ENCODE peak calls at places on chromosomes 4 and X, in four cellular contexts. M, H, G and D are unnamed samples.

GRCh38 chr4:144646523-144647094 is 653 bp downstream of the HHIP start:
- DNase-seq in H (no peak), M (no peak), G (peak; percentile 59), D (no peak)

GRCh38 chr4:114479595-114479994 is 119.0 kb upstream of the UGT8 start:
- DNase-seq in G (no peak), H (no peak), M (no peak), D (no peak)

GRCh38 chr4:92299152-92299551 is 4.6 kb upstream of the GRID2 start:
- DNase-seq in H (no peak), G (peak; percentile 59), M (no peak), D (no peak)

GRCh38 chr4:102781570-102781969 is 20.8 kb upstream of the MANBA start:
- DNase-seq in G (no peak), H (no peak), M (no peak), D (no peak)

GRCh38 chr4:180870623-180871022 is 1372.6 kb upstream of the TENM3 start:
- DNase-seq in H (no peak), G (no peak), M (no peak), D (no peak)

GRCh38 chrX:2696698-2697215 is 5.7 kb downstream of the CD99 start:
- DNase-seq in H (no peak), G (peak; percentile 62), M (no peak), D (peak; percentile 79)

GRCh38 chr4:10104991-10105276 is 11.7 kb downstream of the WDR1 start:
- DNase-seq in H (no peak), M (no peak), G (no peak), D (no peak)

GRCh38 chr4:85722401-85722800 is 247.5 kb downstream of the ARHGAP24 start:
- DNase-seq in H (no peak), G (no peak), M (no peak), D (no peak)

GRCh38 chrX:12955882-12956703 is 18.8 kb upstream of the TMSB4X start:
- DNase-seq in G (peak; percentile 92), M (peak; percentile 46), H (peak; percentile 78), D (peak; percentile 58)

GRCh38 chrX:107676559-107677378 is 48.5 kb downstream of the PRPS1 start:
- DNase-seq in H (peak; percentile 89), M (peak; percentile 78), G (peak; percentile 94), D (peak; percentile 73)

GRCh38 chr4:87038837-87039715 is 104.3 kb downstream of the AFF1 start:
- DNase-seq in H (no peak), M (no peak), G (peak; percentile 73), D (peak; percentile 86)

GRCh38 chrX:292900-293897 is 12.0 kb downstream of the PLCXD1 start:
- DNase-seq in H (peak; percentile 37), G (no peak), M (no peak), D (no peak)

GRCh38 chrX:130896026-130896425 is 7.0 kb downstream of the ENOX2 start:
- DNase-seq in G (no peak), H (no peak), M (no peak), D (no peak)

GRCh38 chrX:123223859-123224258 is 39.8 kb downstream of the GRIA3 start:
- DNase-seq in M (no peak), G (no peak), H (no peak), D (no peak)

GRCh38 chr4:155473420-155474095 is 96.8 kb upstream of the MAP9 start:
- DNase-seq in H (no peak), G (peak; percentile 13), M (no peak), D (no peak)

GRCh38 chr4:104727643-104728042 is 232.9 kb upstream of the CXXC4 start:
- DNase-seq in G (no peak), H (no peak), M (no peak), D (no peak)

GRCh38 chrX:50168305-50168704 is 32.5 kb downstream of the AKAP4 start:
- DNase-seq in M (no peak), H (no peak), G (no peak), D (no peak)

GRCh38 chrX:49001521-49002090 is 458 bp downstream of the GRIPAP1 start:
- DNase-seq in H (peak; percentile 50), M (peak; percentile 7), G (peak; percentile 35), D (peak; percentile 17)

DNA sequence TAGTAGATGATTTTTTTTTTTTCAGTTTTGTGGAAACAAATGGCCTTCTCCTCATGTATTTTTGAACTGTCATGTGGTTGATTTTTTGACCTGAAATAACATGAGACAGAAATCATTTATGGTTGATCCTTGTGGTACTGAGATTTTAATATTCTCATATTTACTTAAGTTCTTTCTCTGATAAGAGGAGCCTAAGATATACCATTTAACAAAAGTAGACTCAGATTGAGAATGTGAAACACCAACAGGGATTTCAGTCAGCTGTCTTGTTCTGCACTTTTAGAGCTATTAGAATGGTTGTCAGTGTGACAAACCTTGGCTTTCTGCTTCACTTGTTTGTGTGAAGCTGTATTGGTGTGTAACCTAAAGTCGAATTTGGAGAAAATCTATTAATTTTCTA is 575.7 kb downstream of the SPOCK3 start:
- DNase-seq in G (no peak), H (no peak), M (no peak), D (no peak)
- H3K36me3 ChIP-seq in G (no peaks in the 10 kb centered on the region), H (no peaks in the 10 kb centered on the region), M (no peaks in the 10 kb centered on the region), D (no peaks in the 10 kb centered on the region)

DNA sequence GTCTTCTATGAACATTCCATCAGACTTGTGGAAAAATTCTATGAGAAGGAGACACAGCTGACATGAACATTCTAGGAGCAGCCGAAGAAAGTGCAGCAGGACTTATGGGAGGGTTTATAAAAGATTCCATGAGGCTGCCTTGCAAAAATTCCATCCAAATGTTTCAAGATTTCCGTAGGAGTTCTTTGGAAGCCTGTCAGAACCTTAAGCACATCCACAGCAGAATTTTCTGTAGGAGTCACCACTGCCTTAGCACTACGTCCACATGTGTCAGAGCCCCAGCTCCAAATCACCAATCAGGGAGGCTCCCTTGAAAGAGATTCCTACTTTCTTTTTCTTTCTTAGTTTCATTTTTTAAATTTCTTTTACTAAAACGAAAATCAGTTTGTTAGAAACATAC is 66.9 kb upstream of the MSX1 start:
- DNase-seq in G (peak; percentile 65), M (no peak), H (no peak), D (peak; percentile 9)
- H3K9me3 ChIP-seq in G (peaks cover 13% of the 10 kb centered on the region), M (peaks cover 3% of the 10 kb centered on the region), H (peaks cover 12% of the 10 kb centered on the region), D (peaks cover 4% of the 10 kb centered on the region)

GRCh38 chr4:147772056-147772455 is 40.2 kb downstream of the ARHGAP10 start:
- DNase-seq in H (no peak), G (no peak), M (no peak), D (no peak)
- H3K4me3 ChIP-seq in H (no peak overlapping the region), G (peak overlapping the region; percentile 40), M (no peak overlapping the region), D (no peak overlapping the region)

DNA sequence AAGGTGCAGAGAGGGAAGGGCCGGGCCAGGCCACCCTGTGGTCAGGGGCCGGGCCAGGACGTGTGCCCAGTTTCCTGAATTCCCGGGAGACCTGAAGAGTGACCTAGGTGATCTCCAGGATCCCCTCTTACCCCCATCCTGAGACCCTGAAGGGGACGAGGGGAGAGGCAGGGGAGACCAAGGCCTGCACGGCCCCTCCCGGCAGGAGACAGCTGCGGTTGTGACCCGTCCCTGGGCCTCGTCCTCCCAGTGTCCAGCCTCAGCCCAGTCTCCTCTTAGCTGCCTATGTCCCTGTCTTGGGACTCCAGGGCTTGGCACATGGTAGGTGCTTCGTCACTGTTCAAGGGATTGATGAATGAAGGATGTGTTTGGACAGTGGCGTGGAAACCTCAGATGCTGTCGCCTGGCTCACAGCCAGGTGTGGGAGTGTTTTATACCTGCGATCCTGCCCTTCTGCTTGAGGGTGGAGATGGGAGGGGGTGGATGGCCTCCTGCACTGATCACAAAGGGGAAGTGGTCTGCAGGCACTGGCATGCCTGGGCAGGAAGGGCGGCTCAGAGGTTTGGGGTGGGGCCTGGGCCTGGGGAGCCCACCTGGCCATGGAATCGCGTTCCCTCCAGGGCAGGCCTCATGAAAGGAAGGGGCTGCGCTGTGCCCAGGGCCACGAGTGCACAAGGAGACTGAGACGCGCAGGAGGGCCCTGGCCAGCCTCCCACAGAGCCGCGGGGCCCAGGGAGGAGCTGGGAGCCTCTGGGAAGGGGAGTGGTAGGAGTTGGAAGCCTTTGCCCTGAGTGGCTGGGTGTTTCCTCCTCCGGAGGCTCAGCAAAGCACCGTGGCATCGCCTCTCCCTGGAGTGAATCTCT is 6.9 kb downstream of the SH3TC1 start:
- DNase-seq in M (no peak), G (no peak), H (no peak), D (no peak)
- H3K36me3 ChIP-seq in M (no peaks in the 10 kb centered on the region), G (no peaks in the 10 kb centered on the region), H (no peaks in the 10 kb centered on the region), D (no peaks in the 10 kb centered on the region)

GRCh38 chr4:170687751-170688150 is 598.0 kb upstream of the AADAT start:
- DNase-seq in H (no peak), G (no peak), M (no peak), D (no peak)
- H3K9me3 ChIP-seq in H (no peaks in the 10 kb centered on the region), G (no peaks in the 10 kb centered on the region), M (no peaks in the 10 kb centered on the region), D (no peaks in the 10 kb centered on the region)

GRCh38 chr4:57104706-57105560 is 5.3 kb downstream of the IGFBP7 start:
- DNase-seq in M (no peak), H (no peak), G (peak; percentile 47), D (no peak)
- H3K4me3 ChIP-seq in M (no peak overlapping the region), H (no peak overlapping the region), G (no peak overlapping the region), D (no peak overlapping the region)

DNA sequence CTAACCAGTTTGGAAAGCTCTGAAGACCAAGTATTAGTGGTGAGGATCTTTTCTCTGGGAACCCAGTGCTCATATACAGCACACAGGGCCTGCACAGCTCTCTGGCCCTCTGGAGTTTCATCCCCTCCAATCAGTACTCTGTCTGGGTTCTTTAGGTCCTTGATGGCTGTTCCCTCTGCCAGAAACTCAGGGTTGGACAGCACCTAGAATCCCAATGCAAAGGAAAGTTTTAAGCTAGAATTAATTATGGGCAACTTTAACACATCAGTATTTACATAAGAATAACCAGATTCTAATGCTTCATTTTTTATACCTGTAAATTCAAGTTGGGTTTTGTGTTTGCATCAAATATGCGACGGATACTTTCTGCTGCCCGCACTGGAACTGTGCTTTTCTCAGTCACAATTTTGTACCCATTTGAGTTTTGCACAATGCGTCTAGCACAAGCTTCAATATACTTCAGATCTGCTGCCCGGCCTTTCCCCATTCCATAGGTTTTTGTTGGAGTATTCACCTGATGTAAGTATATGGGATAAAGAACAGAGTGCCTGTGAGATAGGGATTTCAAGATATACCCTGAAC is 16.8 kb downstream of the UGDH start:
- DNase-seq in H (no peak), G (no peak), M (no peak), D (no peak)
- H3K36me3 ChIP-seq in H (no peaks in the 10 kb centered on the region), G (peaks cover 89% of the 10 kb centered on the region), M (peaks cover 60% of the 10 kb centered on the region), D (peaks cover 16% of the 10 kb centered on the region)

GRCh38 chrX:46531442-46531841 is 13.8 kb downstream of the ZNF674 start:
- DNase-seq in M (no peak), H (no peak), G (no peak), D (no peak)
- H3K9me3 ChIP-seq in M (no peaks in the 10 kb centered on the region), H (no peaks in the 10 kb centered on the region), G (no peaks in the 10 kb centered on the region), D (no peaks in the 10 kb centered on the region)

DNA sequence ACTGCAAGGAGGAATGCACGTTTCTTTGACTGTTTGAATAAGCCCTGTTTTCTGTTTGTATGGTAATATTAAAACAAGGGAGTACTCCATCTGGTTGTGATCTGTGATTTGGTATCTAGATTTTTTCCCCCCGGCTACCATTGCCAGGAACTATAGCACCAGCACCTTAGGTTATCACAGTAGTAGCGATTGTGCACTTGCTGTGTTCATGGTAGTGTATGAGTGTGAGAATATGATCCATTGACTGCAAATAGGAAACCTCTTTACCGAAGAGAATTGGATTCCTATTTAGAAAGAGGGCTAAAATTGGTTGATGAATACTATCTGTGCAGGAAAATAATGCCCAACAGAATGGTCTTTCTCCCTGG is 69.9 kb downstream of the LARP7 start:
- DNase-seq in M (no peak), G (no peak), H (no peak), D (no peak)
- H3K4me3 ChIP-seq in M (peak overlapping the region; percentile 66), G (no peak overlapping the region), H (no peak overlapping the region), D (no peak overlapping the region)

GRCh38 chr4:118112647-118113046 is 78.4 kb downstream of the NDST3 start:
- DNase-seq in G (no peak), M (no peak), H (no peak), D (no peak)
- H3K36me3 ChIP-seq in G (no peaks in the 10 kb centered on the region), M (no peaks in the 10 kb centered on the region), H (no peaks in the 10 kb centered on the region), D (no peaks in the 10 kb centered on the region)